ENCODE peak calls at places on chromosomes 5 and 9, in eight cellular contexts. One of them, this sample, is unnamed.

GRCh38 chr5:62064993-62065392 is 241.0 kb upstream of the KIF2A start:
- DNase-seq in GM06990: no peak
- DNase-seq in activated CD4-positive, alpha-beta T cell treated with anti-CD3 and anti-CD28 coated beads, Interleukin-2, amount 50 U/mL, for 4 hours: no peak
- DNase-seq in amniotic stem cell: no peak
- DNase-seq in RPMI7951: no peak
- DNase-seq in bronchial epithelial cell: no peak
- DNase-seq in neural crest cell: no peak
- DNase-seq in hypothalamus: no peak
- DNase-seq in this sample: no peak

GRCh38 chr9:18480649-18481048 is 6.7 kb downstream of the ADAMTSL1 start:
- DNase-seq in neural crest cell: no peak
- DNase-seq in GM06990: no peak
- DNase-seq in hypothalamus: no peak
- DNase-seq in RPMI7951: peak
- DNase-seq in activated CD4-positive, alpha-beta T cell treated with anti-CD3 and anti-CD28 coated beads, Interleukin-2, amount 50 U/mL, for 4 hours: no peak
- DNase-seq in bronchial epithelial cell: no peak
- DNase-seq in amniotic stem cell: peak
- DNase-seq in this sample: peak

GRCh38 chr9:122168356-122168755 is 8.6 kb downstream of the MORN5 start:
- DNase-seq in bronchial epithelial cell: no peak
- DNase-seq in activated CD4-positive, alpha-beta T cell treated with anti-CD3 and anti-CD28 coated beads, Interleukin-2, amount 50 U/mL, for 4 hours: no peak
- DNase-seq in hypothalamus: no peak
- DNase-seq in amniotic stem cell: no peak
- DNase-seq in neural crest cell: no peak
- DNase-seq in GM06990: no peak
- DNase-seq in RPMI7951: no peak
- DNase-seq in this sample: peak

GRCh38 chr5:135063511-135064234 is 29.6 kb upstream of the PITX1 start:
- DNase-seq in RPMI7951: no peak
- DNase-seq in bronchial epithelial cell: no peak
- DNase-seq in activated CD4-positive, alpha-beta T cell treated with anti-CD3 and anti-CD28 coated beads, Interleukin-2, amount 50 U/mL, for 4 hours: no peak
- DNase-seq in hypothalamus: no peak
- DNase-seq in neural crest cell: no peak
- DNase-seq in GM06990: no peak
- DNase-seq in amniotic stem cell: no peak
- DNase-seq in this sample: no peak

GRCh38 chr5:68738236-68738635 is 355.6 kb upstream of the SLC30A5 start:
- DNase-seq in bronchial epithelial cell: no peak
- DNase-seq in neural crest cell: no peak
- DNase-seq in hypothalamus: no peak
- DNase-seq in RPMI7951: no peak
- DNase-seq in GM06990: no peak
- DNase-seq in amniotic stem cell: no peak
- DNase-seq in activated CD4-positive, alpha-beta T cell treated with anti-CD3 and anti-CD28 coated beads, Interleukin-2, amount 50 U/mL, for 4 hours: no peak
- DNase-seq in this sample: no peak

GRCh38 chr5:154317916-154318315 is 127.4 kb downstream of the GALNT10 start:
- DNase-seq in neural crest cell: no peak
- DNase-seq in RPMI7951: no peak
- DNase-seq in bronchial epithelial cell: no peak
- DNase-seq in amniotic stem cell: no peak
- DNase-seq in GM06990: no peak
- DNase-seq in hypothalamus: no peak
- DNase-seq in activated CD4-positive, alpha-beta T cell treated with anti-CD3 and anti-CD28 coated beads, Interleukin-2, amount 50 U/mL, for 4 hours: no peak
- DNase-seq in this sample: no peak

GRCh38 chr5:169626779-169627178 is 10.3 kb upstream of the DOCK2 start:
- DNase-seq in activated CD4-positive, alpha-beta T cell treated with anti-CD3 and anti-CD28 coated beads, Interleukin-2, amount 50 U/mL, for 4 hours: no peak
- DNase-seq in RPMI7951: peak
- DNase-seq in neural crest cell: no peak
- DNase-seq in bronchial epithelial cell: peak
- DNase-seq in amniotic stem cell: peak
- DNase-seq in GM06990: no peak
- DNase-seq in hypothalamus: no peak
- DNase-seq in this sample: peak

GRCh38 chr9:103798620-103799019 is 295.5 kb upstream of the SMC2 start:
- DNase-seq in neural crest cell: no peak
- DNase-seq in RPMI7951: peak
- DNase-seq in activated CD4-positive, alpha-beta T cell treated with anti-CD3 and anti-CD28 coated beads, Interleukin-2, amount 50 U/mL, for 4 hours: no peak
- DNase-seq in hypothalamus: no peak
- DNase-seq in amniotic stem cell: no peak
- DNase-seq in bronchial epithelial cell: peak
- DNase-seq in GM06990: no peak
- DNase-seq in this sample: peak

GRCh38 chr9:3008091-3008490 is 164.2 kb upstream of the PUM3 start:
- DNase-seq in RPMI7951: no peak
- DNase-seq in GM06990: no peak
- DNase-seq in hypothalamus: no peak
- DNase-seq in amniotic stem cell: no peak
- DNase-seq in bronchial epithelial cell: peak
- DNase-seq in neural crest cell: no peak
- DNase-seq in activated CD4-positive, alpha-beta T cell treated with anti-CD3 and anti-CD28 coated beads, Interleukin-2, amount 50 U/mL, for 4 hours: no peak
- DNase-seq in this sample: peak

GRCh38 chr9:31302620-31303418 is 1081.6 kb upstream of the ACO1 start:
- DNase-seq in activated CD4-positive, alpha-beta T cell treated with anti-CD3 and anti-CD28 coated beads, Interleukin-2, amount 50 U/mL, for 4 hours: no peak
- DNase-seq in GM06990: no peak
- DNase-seq in bronchial epithelial cell: no peak
- DNase-seq in neural crest cell: no peak
- DNase-seq in RPMI7951: no peak
- DNase-seq in hypothalamus: no peak
- DNase-seq in amniotic stem cell: no peak
- DNase-seq in this sample: no peak

GRCh38 chr5:42634575-42634974 is 122.0 kb upstream of the CCDC152 start:
- DNase-seq in RPMI7951: no peak
- DNase-seq in hypothalamus: no peak
- DNase-seq in GM06990: no peak
- DNase-seq in bronchial epithelial cell: no peak
- DNase-seq in neural crest cell: no peak
- DNase-seq in amniotic stem cell: no peak
- DNase-seq in activated CD4-positive, alpha-beta T cell treated with anti-CD3 and anti-CD28 coated beads, Interleukin-2, amount 50 U/mL, for 4 hours: no peak
- DNase-seq in this sample: no peak

GRCh38 chr5:113090336-113091106 is 113.9 kb downstream of the DCP2 start:
- DNase-seq in activated CD4-positive, alpha-beta T cell treated with anti-CD3 and anti-CD28 coated beads, Interleukin-2, amount 50 U/mL, for 4 hours: peak
- DNase-seq in neural crest cell: no peak
- DNase-seq in hypothalamus: no peak
- DNase-seq in RPMI7951: peak
- DNase-seq in bronchial epithelial cell: no peak
- DNase-seq in amniotic stem cell: no peak
- DNase-seq in GM06990: no peak
- DNase-seq in this sample: no peak

GRCh38 chr5:111494350-111494999 is 17.9 kb downstream of the STARD4 start:
- DNase-seq in neural crest cell: no peak
- DNase-seq in RPMI7951: no peak
- DNase-seq in activated CD4-positive, alpha-beta T cell treated with anti-CD3 and anti-CD28 coated beads, Interleukin-2, amount 50 U/mL, for 4 hours: no peak
- DNase-seq in GM06990: no peak
- DNase-seq in bronchial epithelial cell: peak
- DNase-seq in hypothalamus: no peak
- DNase-seq in amniotic stem cell: no peak
- DNase-seq in this sample: no peak

GRCh38 chr5:119445544-119445943 is 6.8 kb upstream of the HSD17B4 start:
- DNase-seq in activated CD4-positive, alpha-beta T cell treated with anti-CD3 and anti-CD28 coated beads, Interleukin-2, amount 50 U/mL, for 4 hours: no peak
- DNase-seq in neural crest cell: no peak
- DNase-seq in hypothalamus: no peak
- DNase-seq in RPMI7951: no peak
- DNase-seq in GM06990: no peak
- DNase-seq in amniotic stem cell: no peak
- DNase-seq in bronchial epithelial cell: no peak
- DNase-seq in this sample: no peak

GRCh38 chr5:78720234-78720985 is 71.8 kb upstream of the LHFPL2 start:
- DNase-seq in RPMI7951: no peak
- DNase-seq in neural crest cell: no peak
- DNase-seq in activated CD4-positive, alpha-beta T cell treated with anti-CD3 and anti-CD28 coated beads, Interleukin-2, amount 50 U/mL, for 4 hours: no peak
- DNase-seq in amniotic stem cell: no peak
- DNase-seq in bronchial epithelial cell: no peak
- DNase-seq in hypothalamus: no peak
- DNase-seq in GM06990: no peak
- DNase-seq in this sample: no peak

GRCh38 chr5:135650081-135650480 is 71.3 kb upstream of the CXCL14 start:
- DNase-seq in GM06990: no peak
- DNase-seq in neural crest cell: no peak
- DNase-seq in amniotic stem cell: no peak
- DNase-seq in RPMI7951: no peak
- DNase-seq in activated CD4-positive, alpha-beta T cell treated with anti-CD3 and anti-CD28 coated beads, Interleukin-2, amount 50 U/mL, for 4 hours: no peak
- DNase-seq in hypothalamus: no peak
- DNase-seq in bronchial epithelial cell: peak
- DNase-seq in this sample: no peak

GRCh38 chr5:32332361-32332760 is 19.6 kb upstream of the MTMR12 start:
- DNase-seq in amniotic stem cell: no peak
- DNase-seq in neural crest cell: no peak
- DNase-seq in activated CD4-positive, alpha-beta T cell treated with anti-CD3 and anti-CD28 coated beads, Interleukin-2, amount 50 U/mL, for 4 hours: no peak
- DNase-seq in GM06990: no peak
- DNase-seq in hypothalamus: no peak
- DNase-seq in RPMI7951: no peak
- DNase-seq in bronchial epithelial cell: no peak
- DNase-seq in this sample: no peak

GRCh38 chr9:99445920-99446319 is 223.8 kb downstream of the SEC61B start:
- DNase-seq in amniotic stem cell: no peak
- DNase-seq in GM06990: no peak
- DNase-seq in hypothalamus: no peak
- DNase-seq in neural crest cell: no peak
- DNase-seq in activated CD4-positive, alpha-beta T cell treated with anti-CD3 and anti-CD28 coated beads, Interleukin-2, amount 50 U/mL, for 4 hours: no peak
- DNase-seq in bronchial epithelial cell: peak
- DNase-seq in RPMI7951: peak
- DNase-seq in this sample: no peak

GRCh38 chr5:175885813-175886212 is 14.4 kb downstream of the CPLX2 start:
- DNase-seq in neural crest cell: no peak
- DNase-seq in activated CD4-positive, alpha-beta T cell treated with anti-CD3 and anti-CD28 coated beads, Interleukin-2, amount 50 U/mL, for 4 hours: no peak
- DNase-seq in amniotic stem cell: no peak
- DNase-seq in GM06990: no peak
- DNase-seq in RPMI7951: peak
- DNase-seq in hypothalamus: no peak
- DNase-seq in bronchial epithelial cell: no peak
- DNase-seq in this sample: peak

GRCh38 chr9:101449071-101449721 is 13.6 kb upstream of the ALDOB start:
- DNase-seq in RPMI7951: peak
- DNase-seq in neural crest cell: peak
- DNase-seq in amniotic stem cell: peak
- DNase-seq in hypothalamus: peak
- DNase-seq in GM06990: peak
- DNase-seq in bronchial epithelial cell: peak
- DNase-seq in activated CD4-positive, alpha-beta T cell treated with anti-CD3 and anti-CD28 coated beads, Interleukin-2, amount 50 U/mL, for 4 hours: peak
- DNase-seq in this sample: peak

GRCh38 chr5:10246761-10247160 is 2.9 kb downstream of the ATPSCKMT start:
- DNase-seq in hypothalamus: no peak
- DNase-seq in GM06990: no peak
- DNase-seq in amniotic stem cell: no peak
- DNase-seq in bronchial epithelial cell: no peak
- DNase-seq in RPMI7951: no peak
- DNase-seq in neural crest cell: no peak
- DNase-seq in activated CD4-positive, alpha-beta T cell treated with anti-CD3 and anti-CD28 coated beads, Interleukin-2, amount 50 U/mL, for 4 hours: no peak
- DNase-seq in this sample: no peak

GRCh38 chr5:76180817-76181805 is 97.9 kb downstream of the SV2C start:
- DNase-seq in hypothalamus: no peak
- DNase-seq in bronchial epithelial cell: peak
- DNase-seq in amniotic stem cell: no peak
- DNase-seq in RPMI7951: no peak
- DNase-seq in activated CD4-positive, alpha-beta T cell treated with anti-CD3 and anti-CD28 coated beads, Interleukin-2, amount 50 U/mL, for 4 hours: no peak
- DNase-seq in neural crest cell: no peak
- DNase-seq in GM06990: peak
- DNase-seq in this sample: peak

GRCh38 chr5:1468247-1468612 is 23.0 kb upstream of the SLC6A3 start:
- DNase-seq in RPMI7951: no peak
- DNase-seq in activated CD4-positive, alpha-beta T cell treated with anti-CD3 and anti-CD28 coated beads, Interleukin-2, amount 50 U/mL, for 4 hours: no peak
- DNase-seq in hypothalamus: no peak
- DNase-seq in amniotic stem cell: no peak
- DNase-seq in neural crest cell: peak
- DNase-seq in bronchial epithelial cell: no peak
- DNase-seq in GM06990: no peak
- DNase-seq in this sample: no peak

GRCh38 chr5:68251386-68251785 is 35.8 kb downstream of the PIK3R1 start:
- DNase-seq in GM06990: no peak
- DNase-seq in RPMI7951: peak
- DNase-seq in hypothalamus: no peak
- DNase-seq in activated CD4-positive, alpha-beta T cell treated with anti-CD3 and anti-CD28 coated beads, Interleukin-2, amount 50 U/mL, for 4 hours: peak
- DNase-seq in amniotic stem cell: no peak
- DNase-seq in neural crest cell: no peak
- DNase-seq in bronchial epithelial cell: peak
- DNase-seq in this sample: peak

GRCh38 chr9:10274156-10274555 is 338.6 kb downstream of the PTPRD start:
- DNase-seq in amniotic stem cell: no peak
- DNase-seq in bronchial epithelial cell: no peak
- DNase-seq in RPMI7951: no peak
- DNase-seq in activated CD4-positive, alpha-beta T cell treated with anti-CD3 and anti-CD28 coated beads, Interleukin-2, amount 50 U/mL, for 4 hours: no peak
- DNase-seq in GM06990: no peak
- DNase-seq in hypothalamus: no peak
- DNase-seq in neural crest cell: no peak
- DNase-seq in this sample: no peak

GRCh38 chr5:139389701-139390638 is at the start of gene MZB1:
- DNase-seq in amniotic stem cell: no peak
- DNase-seq in hypothalamus: no peak
- DNase-seq in GM06990: peak
- DNase-seq in neural crest cell: no peak
- DNase-seq in bronchial epithelial cell: no peak
- DNase-seq in activated CD4-positive, alpha-beta T cell treated with anti-CD3 and anti-CD28 coated beads, Interleukin-2, amount 50 U/mL, for 4 hours: peak
- DNase-seq in RPMI7951: no peak
- DNase-seq in this sample: no peak

GRCh38 chr5:31172881-31173280 is 20.6 kb upstream of the CDH6 start:
- DNase-seq in RPMI7951: no peak
- DNase-seq in hypothalamus: no peak
- DNase-seq in GM06990: no peak
- DNase-seq in neural crest cell: no peak
- DNase-seq in bronchial epithelial cell: peak
- DNase-seq in activated CD4-positive, alpha-beta T cell treated with anti-CD3 and anti-CD28 coated beads, Interleukin-2, amount 50 U/mL, for 4 hours: no peak
- DNase-seq in amniotic stem cell: no peak
- DNase-seq in this sample: no peak

GRCh38 chr9:130301483-130302286 is 36.1 kb downstream of the HMCN2 start:
- DNase-seq in hypothalamus: no peak
- DNase-seq in neural crest cell: no peak
- DNase-seq in RPMI7951: peak
- DNase-seq in activated CD4-positive, alpha-beta T cell treated with anti-CD3 and anti-CD28 coated beads, Interleukin-2, amount 50 U/mL, for 4 hours: no peak
- DNase-seq in amniotic stem cell: no peak
- DNase-seq in bronchial epithelial cell: no peak
- DNase-seq in GM06990: no peak
- DNase-seq in this sample: no peak

GRCh38 chr9:99046542-99047071 is 58.3 kb upstream of the TGFBR1 start:
- DNase-seq in hypothalamus: no peak
- DNase-seq in neural crest cell: no peak
- DNase-seq in bronchial epithelial cell: no peak
- DNase-seq in activated CD4-positive, alpha-beta T cell treated with anti-CD3 and anti-CD28 coated beads, Interleukin-2, amount 50 U/mL, for 4 hours: no peak
- DNase-seq in GM06990: no peak
- DNase-seq in amniotic stem cell: no peak
- DNase-seq in RPMI7951: no peak
- DNase-seq in this sample: no peak

GRCh38 chr5:147558826-147559225 is 49.0 kb upstream of the DPYSL3 start:
- DNase-seq in bronchial epithelial cell: peak
- DNase-seq in activated CD4-positive, alpha-beta T cell treated with anti-CD3 and anti-CD28 coated beads, Interleukin-2, amount 50 U/mL, for 4 hours: no peak
- DNase-seq in amniotic stem cell: no peak
- DNase-seq in RPMI7951: peak
- DNase-seq in neural crest cell: no peak
- DNase-seq in hypothalamus: no peak
- DNase-seq in GM06990: no peak
- DNase-seq in this sample: peak

GRCh38 chr5:151121095-151121494 is 36.5 kb downstream of the ANXA6 start:
- DNase-seq in amniotic stem cell: no peak
- DNase-seq in neural crest cell: no peak
- DNase-seq in RPMI7951: no peak
- DNase-seq in GM06990: no peak
- DNase-seq in activated CD4-positive, alpha-beta T cell treated with anti-CD3 and anti-CD28 coated beads, Interleukin-2, amount 50 U/mL, for 4 hours: no peak
- DNase-seq in hypothalamus: no peak
- DNase-seq in bronchial epithelial cell: no peak
- DNase-seq in this sample: no peak

GRCh38 chr9:91047993-91048607 is 246.5 kb downstream of the SYK start:
- DNase-seq in RPMI7951: peak
- DNase-seq in neural crest cell: no peak
- DNase-seq in bronchial epithelial cell: peak
- DNase-seq in hypothalamus: no peak
- DNase-seq in GM06990: no peak
- DNase-seq in activated CD4-positive, alpha-beta T cell treated with anti-CD3 and anti-CD28 coated beads, Interleukin-2, amount 50 U/mL, for 4 hours: no peak
- DNase-seq in amniotic stem cell: peak
- DNase-seq in this sample: peak

GRCh38 chr5:127299678-127300077 is 9.1 kb downstream of the MEGF10 start:
- DNase-seq in bronchial epithelial cell: no peak
- DNase-seq in hypothalamus: no peak
- DNase-seq in neural crest cell: no peak
- DNase-seq in amniotic stem cell: no peak
- DNase-seq in RPMI7951: peak
- DNase-seq in GM06990: no peak
- DNase-seq in activated CD4-positive, alpha-beta T cell treated with anti-CD3 and anti-CD28 coated beads, Interleukin-2, amount 50 U/mL, for 4 hours: no peak
- DNase-seq in this sample: no peak

GRCh38 chr5:14501353-14502162 is 80.0 kb upstream of the OTULINL start:
- DNase-seq in neural crest cell: no peak
- DNase-seq in RPMI7951: no peak
- DNase-seq in bronchial epithelial cell: no peak
- DNase-seq in hypothalamus: no peak
- DNase-seq in amniotic stem cell: no peak
- DNase-seq in GM06990: no peak
- DNase-seq in activated CD4-positive, alpha-beta T cell treated with anti-CD3 and anti-CD28 coated beads, Interleukin-2, amount 50 U/mL, for 4 hours: no peak
- DNase-seq in this sample: no peak

This sample was measured in HT1080.